ENCODE peak calls at places on chromosomes 6 and 20, in six cellular contexts. A is KG1, W is immature natural killer cell, X is coronary artery, T is left cardiac atrium, C is MV-4-11. V is an unnamed sample.

GRCh38 chr6:107731422-107732319 is 92.4 kb downstream of the SCML4 start:
- DNase-seq in A (no peak), W (no peak), X (no peak), T (no peak), C (no peak), V (peak; percentile 73)

GRCh38 chr6:36953931-36954261 is 642 bp upstream of the PI16 start:
- DNase-seq in A (no peak), W (no peak), X (peak; percentile 21), T (no peak), C (no peak), V (no peak)

GRCh38 chr6:112010328-112010727 is 43.6 kb upstream of the CCN6 start:
- DNase-seq in A (no peak), W (no peak), X (no peak), T (no peak), C (no peak), V (no peak)

GRCh38 chr6:10719386-10720228 is 3.3 kb upstream of the TMEM14C start:
- DNase-seq in A (peak; percentile 3), W (peak; percentile 54), X (no peak), T (peak; percentile 54), C (peak; percentile 30), V (no peak)

GRCh38 chr20:22389836-22390542 is 194.4 kb downstream of the FOXA2 start:
- DNase-seq in A (no peak), W (no peak), X (no peak), T (no peak), C (no peak), V (no peak)

GRCh38 chr6:43737272-43738081 is 32.5 kb upstream of the VEGFA start:
- DNase-seq in A (no peak), W (no peak), X (peak; percentile 71), T (no peak), C (peak; percentile 26), V (peak; percentile 74)

GRCh38 chr6:159862103-159862502 is 28.7 kb upstream of the MAS1 start:
- DNase-seq in A (no peak), W (no peak), X (no peak), T (no peak), C (no peak), V (no peak)

GRCh38 chr6:85490516-85491248 is 40.8 kb downstream of the NT5E start:
- DNase-seq in A (no peak), W (no peak), X (no peak), T (no peak), C (no peak), V (no peak)

GRCh38 chr6:22444335-22444734 is 125.0 kb upstream of the HDGFL1 start:
- DNase-seq in A (no peak), W (no peak), X (no peak), T (no peak), C (no peak), V (no peak)

GRCh38 chr6:73519943-73520687 is 717 bp downstream of the EEF1A1 start:
- DNase-seq in A (no peak), W (peak; percentile 79), X (peak; percentile 92), T (peak; percentile 83), C (peak; percentile 47), V (peak; percentile 92)

GRCh38 chr6:139475231-139475630 is 100.8 kb upstream of the CITED2 start:
- DNase-seq in A (no peak), W (no peak), X (no peak), T (no peak), C (no peak), V (no peak)

GRCh38 chr20:50575869-50576720 is 65.9 kb downstream of the PTPN1 start:
- DNase-seq in A (peak; percentile 14), W (peak; percentile 56), X (peak; percentile 77), T (peak; percentile 70), C (peak; percentile 33), V (no peak)

V was measured in osteocyte.